ENCODE peak calls at places on chromosomes 6 and 20, in five cellular contexts. A is skeletal muscle cell; W is psoas muscle; V is adrenal gland; L is effector memory CD4-positive, alpha-beta T cell. O is an unnamed sample.

GRCh38 chr20:20793570-20793969 is 81.1 kb upstream of the RALGAPA2 start:
- DNase-seq in A (no peak), L (no peak), W (no peak), V (no peak), O (no peak)

GRCh38 chr6:106097368-106098231 is 11.5 kb downstream of the PRDM1 start:
- DNase-seq in A (no peak), W (no peak), V (no peak), L (peak), O (no peak)

GRCh38 chr6:150258381-150258780 is 110.4 kb upstream of the IYD start:
- DNase-seq in V (no peak), A (no peak), L (no peak), W (no peak), O (no peak)

GRCh38 chr20:34708621-34709043 is 4.5 kb downstream of the TP53INP2 start:
- DNase-seq in W (peak), V (peak), L (no peak), A (no peak), O (no peak)

GRCh38 chr6:16766836-16767745 is 5.8 kb upstream of the ATXN1 start:
- DNase-seq in L (no peak), A (no peak), V (no peak), W (no peak), O (no peak)

GRCh38 chr6:43803783-43804549 is 34.0 kb downstream of the VEGFA start:
- DNase-seq in V (no peak), W (no peak), L (no peak), A (no peak), O (no peak)

GRCh38 chr6:4577406-4577805 is 198.8 kb upstream of the CDYL start:
- DNase-seq in W (no peak), V (no peak), L (no peak), A (peak), O (peak)

GRCh38 chr6:5636210-5637030 is 370.3 kb downstream of the NRN1 start:
- DNase-seq in V (no peak), W (no peak), L (no peak), A (no peak), O (no peak)

GRCh38 chr6:20013485-20013884 is 176.3 kb downstream of the ID4 start:
- DNase-seq in V (no peak), L (no peak), A (no peak), W (no peak), O (no peak)

GRCh38 chr20:56875052-56875663 is 246.1 kb downstream of the TFAP2C start:
- DNase-seq in W (no peak), A (no peak), V (no peak), L (no peak), O (no peak)

GRCh38 chr20:19392344-19393140 is 180.1 kb downstream of the SLC24A3 start:
- DNase-seq in L (no peak), A (no peak), V (no peak), W (no peak), O (no peak)

GRCh38 chr20:46161921-46162320 is 43.8 kb downstream of the CD40 start:
- DNase-seq in V (no peak), A (no peak), W (no peak), L (no peak), O (no peak)

GRCh38 chr20:44031822-44032582 is 117.3 kb downstream of the TOX2 start:
- DNase-seq in A (no peak), V (no peak), L (no peak), W (no peak), O (no peak)

GRCh38 chr6:108591040-108591816 is 30.5 kb downstream of the FOXO3 start:
- DNase-seq in V (no peak), L (no peak), A (no peak), W (no peak), O (no peak)

GRCh38 chr6:36099872-36100483 is 30.3 kb upstream of the MAPK13 start:
- DNase-seq in W (no peak), A (no peak), V (no peak), L (peak), O (no peak)

GRCh38 chr6:22222469-22222868 is 74.4 kb downstream of the PRL start:
- DNase-seq in W (no peak), L (no peak), A (no peak), V (no peak), O (no peak)

GRCh38 chr20:32012159-32012682 is 2.0 kb downstream of the CCM2L start:
- DNase-seq in A (no peak), W (no peak), L (no peak), V (no peak), O (no peak)
- H3K4me3 ChIP-seq in A (no peak), W (peak), L (no peak), V (no peak), O (no peak)

GRCh38 chr6:112253842-112254816 is at the start of gene LAMA4:
- DNase-seq in L (no peak), V (peak), A (no peak), W (peak), O (no peak)

GRCh38 chr6:112253505-112253841 is 894 bp downstream of the LAMA4 start:
- DNase-seq in L (no peak), W (no peak), V (no peak), A (no peak), O (no peak)

GRCh38 chr6:112252571-112253504 is 1.5 kb downstream of the LAMA4 start:
- DNase-seq in L (no peak), W (no peak), V (no peak), A (no peak), O (no peak)

GRCh38 chr6:112249489-112249888 is 4.9 kb downstream of the LAMA4 start:
- DNase-seq in W (no peak), L (no peak), V (no peak), A (no peak), O (no peak)

GRCh38 chr6:112251170-112251945 is 3.0 kb downstream of the LAMA4 start:
- DNase-seq in A (peak), W (peak), L (no peak), V (no peak), O (peak)
- H3K4me3 ChIP-seq in A (peak), W (peak), L (no peak), V (no peak), O (no peak)

GRCh38 chr6:45044510-45045252 is 283.4 kb upstream of the RUNX2 start:
- DNase-seq in W (no peak), L (no peak), V (no peak), A (no peak), O (no peak)

GRCh38 chr6:45047573-45047972 is 280.6 kb upstream of the RUNX2 start:
- DNase-seq in W (no peak), V (no peak), A (no peak), L (no peak), O (no peak)

GRCh38 chr6:45045253-45045601 is 282.9 kb upstream of the RUNX2 start:
- DNase-seq in L (no peak), A (no peak), V (no peak), W (no peak), O (no peak)

GRCh38 chr6:45049188-45049843 is 278.8 kb upstream of the RUNX2 start:
- DNase-seq in L (no peak), A (no peak), W (no peak), V (no peak), O (no peak)

DNA sequence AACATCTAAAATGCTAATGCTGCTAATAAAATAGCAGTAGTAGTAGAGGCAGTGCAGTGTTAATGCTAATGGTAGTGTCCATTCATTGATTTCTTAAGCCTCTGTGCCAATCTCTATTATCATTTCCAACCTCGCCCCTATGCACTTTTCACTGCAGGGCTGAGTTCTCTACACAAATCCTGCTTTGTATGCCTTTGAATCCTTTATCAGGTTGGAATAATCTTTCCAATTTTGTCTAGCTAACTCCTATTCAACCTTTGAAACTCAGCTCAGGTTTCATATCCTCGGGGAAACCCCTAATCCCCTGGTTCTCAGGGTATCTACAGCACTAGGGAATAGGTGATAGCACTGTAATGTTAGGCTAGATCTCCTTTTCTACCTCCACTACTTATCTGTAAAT is 284.0 kb upstream of the RUNX2 start:
- DNase-seq in W (no peak), A (no peak), L (no peak), V (no peak), O (no peak)
- H3K4me3 ChIP-seq in W (no peak), A (no peak), L (no peak), V (no peak), O (no peak)

DNA sequence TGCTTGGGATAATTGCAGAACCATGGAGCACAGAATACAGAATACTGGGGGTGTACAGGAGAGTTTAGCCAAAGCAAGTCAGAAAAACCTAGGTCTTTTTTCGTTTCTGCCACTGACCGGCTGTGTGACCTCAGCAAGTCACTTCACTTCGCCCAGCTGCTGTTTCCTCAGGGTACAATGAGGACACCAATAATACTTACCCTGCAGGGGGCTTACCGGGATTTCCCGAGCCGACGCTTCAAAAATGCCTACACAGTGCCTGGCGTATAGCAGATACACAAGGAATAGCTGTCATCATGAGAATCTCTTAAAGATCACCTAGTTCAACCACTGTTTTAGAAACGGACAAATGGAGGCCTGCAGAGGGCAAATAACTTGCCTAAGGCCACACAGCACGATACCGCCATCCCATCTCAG is 772 bp downstream of the RIPOR3 start:
- DNase-seq in V (no peak), W (no peak), L (no peak), A (no peak), O (no peak)
- H3K4me3 ChIP-seq in V (no peak), W (peak), L (no peak), A (no peak), O (no peak)

DNA sequence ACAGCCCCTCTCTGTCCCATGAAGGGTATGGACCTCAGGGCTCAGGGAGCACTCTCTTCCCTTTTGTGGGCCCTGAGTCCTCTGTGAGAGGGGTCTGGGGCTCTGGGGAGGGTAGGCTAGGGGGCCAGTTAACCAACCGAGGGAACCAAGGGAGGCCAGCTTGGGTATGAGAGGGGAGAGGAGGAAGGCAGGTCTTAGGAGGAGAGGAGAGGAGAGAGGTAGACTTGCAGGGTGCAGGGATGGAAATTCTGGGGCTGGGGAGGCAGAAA is 720 bp downstream of the DUSP15 start:
- DNase-seq in L (no peak), V (no peak), A (no peak), W (no peak), O (no peak)
- H3K4me3 ChIP-seq in L (no peak), V (peak), A (no peak), W (peak), O (no peak)

O was measured in AG04449.